ENCODE peak calls at places on chromosome 10, in seven cellular contexts. One of them, this sample, is unnamed. For H3K27me3, the result is how much of the 10 kb centered on the place peaks cover.

GRCh38 chr10:74593470-74593869 is 232.9 kb upstream of the KAT6B start:
- DNase-seq in brain microvascular endothelial cell: peak
- DNase-seq in colonic mucosa: no peak
- DNase-seq in tibial artery: no peak
- DNase-seq in CD8-positive, alpha-beta T cell: no peak
- DNase-seq in uterus: no peak
- DNase-seq in heart left ventricle: no peak
- DNase-seq in this sample: no peak

GRCh38 chr10:68752711-68753110 is 31.7 kb downstream of the CCAR1 start:
- DNase-seq in heart left ventricle: no peak
- DNase-seq in tibial artery: no peak
- DNase-seq in brain microvascular endothelial cell: no peak
- DNase-seq in CD8-positive, alpha-beta T cell: no peak
- DNase-seq in colonic mucosa: no peak
- DNase-seq in uterus: no peak
- DNase-seq in this sample: no peak

GRCh38 chr10:100043796-100044195 is 34.0 kb upstream of the DNMBP start:
- DNase-seq in tibial artery: peak
- DNase-seq in heart left ventricle: peak
- DNase-seq in colonic mucosa: no peak
- DNase-seq in brain microvascular endothelial cell: peak
- DNase-seq in CD8-positive, alpha-beta T cell: no peak
- DNase-seq in uterus: peak
- DNase-seq in this sample: no peak

GRCh38 chr10:113381906-113382562 is 170.8 kb upstream of the HABP2 start:
- DNase-seq in CD8-positive, alpha-beta T cell: peak
- DNase-seq in brain microvascular endothelial cell: peak
- DNase-seq in heart left ventricle: peak
- DNase-seq in uterus: peak
- DNase-seq in colonic mucosa: no peak
- DNase-seq in tibial artery: no peak
- DNase-seq in this sample: no peak

GRCh38 chr10:17113346-17113745 is 16.3 kb downstream of the CUBN start:
- DNase-seq in uterus: no peak
- DNase-seq in CD8-positive, alpha-beta T cell: no peak
- DNase-seq in colonic mucosa: no peak
- DNase-seq in brain microvascular endothelial cell: no peak
- DNase-seq in heart left ventricle: no peak
- DNase-seq in tibial artery: no peak
- DNase-seq in this sample: no peak

GRCh38 chr10:129048513-129048912 is 418.5 kb upstream of the MGMT start:
- DNase-seq in CD8-positive, alpha-beta T cell: no peak
- DNase-seq in heart left ventricle: no peak
- DNase-seq in uterus: no peak
- DNase-seq in tibial artery: no peak
- DNase-seq in brain microvascular endothelial cell: peak
- DNase-seq in colonic mucosa: no peak
- DNase-seq in this sample: no peak

GRCh38 chr10:58998924-58999713 is 177.3 kb upstream of the PHYHIPL start:
- DNase-seq in colonic mucosa: no peak
- DNase-seq in brain microvascular endothelial cell: no peak
- DNase-seq in uterus: peak
- DNase-seq in CD8-positive, alpha-beta T cell: no peak
- DNase-seq in tibial artery: peak
- DNase-seq in heart left ventricle: peak
- DNase-seq in this sample: peak

GRCh38 chr10:70940834-70941568 is 52.6 kb upstream of the PCBD1 start:
- DNase-seq in colonic mucosa: no peak
- DNase-seq in tibial artery: no peak
- DNase-seq in heart left ventricle: peak
- DNase-seq in CD8-positive, alpha-beta T cell: no peak
- DNase-seq in brain microvascular endothelial cell: peak
- DNase-seq in uterus: no peak
- DNase-seq in this sample: peak

GRCh38 chr10:89301231-89301630 is 615 bp upstream of the IFIT2 start:
- DNase-seq in heart left ventricle: no peak
- DNase-seq in brain microvascular endothelial cell: no peak
- DNase-seq in uterus: no peak
- DNase-seq in colonic mucosa: peak
- DNase-seq in tibial artery: peak
- DNase-seq in CD8-positive, alpha-beta T cell: no peak
- DNase-seq in this sample: peak

GRCh38 chr10:46992794-46993552 is 81.7 kb downstream of the PTPN20 start:
- DNase-seq in colonic mucosa: peak
- DNase-seq in heart left ventricle: no peak
- DNase-seq in brain microvascular endothelial cell: peak
- DNase-seq in tibial artery: peak
- DNase-seq in CD8-positive, alpha-beta T cell: no peak
- DNase-seq in uterus: peak
- DNase-seq in this sample: peak

GRCh38 chr10:69014171-69014570 is 25.6 kb downstream of the KIFBP start:
- DNase-seq in colonic mucosa: no peak
- DNase-seq in heart left ventricle: no peak
- DNase-seq in uterus: no peak
- DNase-seq in brain microvascular endothelial cell: no peak
- DNase-seq in CD8-positive, alpha-beta T cell: no peak
- DNase-seq in tibial artery: no peak
- DNase-seq in this sample: no peak

GRCh38 chr10:28250782-28251181 is 52.1 kb downstream of the MPP7 start:
- DNase-seq in brain microvascular endothelial cell: no peak
- DNase-seq in colonic mucosa: no peak
- DNase-seq in CD8-positive, alpha-beta T cell: no peak
- DNase-seq in heart left ventricle: no peak
- DNase-seq in tibial artery: no peak
- DNase-seq in uterus: no peak
- DNase-seq in this sample: no peak

GRCh38 chr10:69815099-69815498 is 13.4 kb downstream of the COL13A1 start:
- DNase-seq in tibial artery: no peak
- DNase-seq in heart left ventricle: no peak
- DNase-seq in uterus: no peak
- DNase-seq in colonic mucosa: no peak
- DNase-seq in CD8-positive, alpha-beta T cell: no peak
- DNase-seq in brain microvascular endothelial cell: no peak
- DNase-seq in this sample: no peak

GRCh38 chr10:110207805-110208613 is 604 bp downstream of the MXI1 start:
- DNase-seq in heart left ventricle: peak
- DNase-seq in uterus: peak
- DNase-seq in colonic mucosa: peak
- DNase-seq in brain microvascular endothelial cell: no peak
- DNase-seq in CD8-positive, alpha-beta T cell: peak
- DNase-seq in tibial artery: peak
- DNase-seq in this sample: peak

GRCh38 chr10:29370612-29371092 is 81.8 kb downstream of the LYZL1 start:
- DNase-seq in uterus: no peak
- DNase-seq in colonic mucosa: no peak
- DNase-seq in tibial artery: no peak
- DNase-seq in CD8-positive, alpha-beta T cell: no peak
- DNase-seq in brain microvascular endothelial cell: no peak
- DNase-seq in heart left ventricle: no peak
- DNase-seq in this sample: no peak

GRCh38 chr10:130957423-130957822 is 354.1 kb downstream of the TCERG1L start:
- DNase-seq in heart left ventricle: no peak
- DNase-seq in brain microvascular endothelial cell: no peak
- DNase-seq in uterus: no peak
- DNase-seq in CD8-positive, alpha-beta T cell: no peak
- DNase-seq in colonic mucosa: no peak
- DNase-seq in tibial artery: no peak
- DNase-seq in this sample: no peak

GRCh38 chr10:24466616-24466949 is 257.1 kb downstream of the ARHGAP21 start:
- DNase-seq in heart left ventricle: no peak
- DNase-seq in brain microvascular endothelial cell: no peak
- DNase-seq in colonic mucosa: no peak
- DNase-seq in uterus: no peak
- DNase-seq in tibial artery: no peak
- DNase-seq in CD8-positive, alpha-beta T cell: no peak
- DNase-seq in this sample: no peak

GRCh38 chr10:46223064-46223480 is 63.7 kb upstream of the ANTXRL start:
- DNase-seq in brain microvascular endothelial cell: no peak
- DNase-seq in CD8-positive, alpha-beta T cell: peak
- DNase-seq in colonic mucosa: peak
- DNase-seq in tibial artery: no peak
- DNase-seq in heart left ventricle: no peak
- DNase-seq in uterus: no peak
- DNase-seq in this sample: peak

GRCh38 chr10:27819781-27820531 is 74.3 kb upstream of the MKX start:
- DNase-seq in heart left ventricle: peak
- DNase-seq in tibial artery: no peak
- DNase-seq in colonic mucosa: no peak
- DNase-seq in brain microvascular endothelial cell: peak
- DNase-seq in CD8-positive, alpha-beta T cell: no peak
- DNase-seq in uterus: no peak
- DNase-seq in this sample: no peak

GRCh38 chr10:63103971-63104409 is 29.1 kb upstream of the NRBF2 start:
- DNase-seq in tibial artery: no peak
- DNase-seq in colonic mucosa: no peak
- DNase-seq in brain microvascular endothelial cell: no peak
- DNase-seq in CD8-positive, alpha-beta T cell: no peak
- DNase-seq in uterus: no peak
- DNase-seq in heart left ventricle: no peak
- DNase-seq in this sample: no peak

GRCh38 chr10:80670774-80671173 is 133.1 kb downstream of the SH2D4B start:
- DNase-seq in uterus: no peak
- DNase-seq in colonic mucosa: no peak
- DNase-seq in tibial artery: no peak
- DNase-seq in CD8-positive, alpha-beta T cell: no peak
- DNase-seq in heart left ventricle: no peak
- DNase-seq in brain microvascular endothelial cell: no peak
- DNase-seq in this sample: no peak

GRCh38 chr10:17354781-17355180 is 99.6 kb downstream of the ST8SIA6 start:
- DNase-seq in brain microvascular endothelial cell: no peak
- DNase-seq in heart left ventricle: no peak
- DNase-seq in uterus: no peak
- DNase-seq in tibial artery: no peak
- DNase-seq in CD8-positive, alpha-beta T cell: no peak
- DNase-seq in colonic mucosa: no peak
- DNase-seq in this sample: no peak

GRCh38 chr10:69278446-69278963 is at the start of gene HK1:
- DNase-seq in colonic mucosa: no peak
- DNase-seq in uterus: no peak
- DNase-seq in brain microvascular endothelial cell: peak
- DNase-seq in tibial artery: peak
- DNase-seq in heart left ventricle: peak
- DNase-seq in CD8-positive, alpha-beta T cell: no peak
- DNase-seq in this sample: peak

GRCh38 chr10:102826148-102826796 is 10.9 kb downstream of the CYP17A1 start:
- DNase-seq in uterus: no peak
- DNase-seq in CD8-positive, alpha-beta T cell: no peak
- DNase-seq in heart left ventricle: no peak
- DNase-seq in colonic mucosa: no peak
- DNase-seq in brain microvascular endothelial cell: no peak
- DNase-seq in tibial artery: no peak
- DNase-seq in this sample: no peak
- H3K4me3 ChIP-seq in uterus: no peak
- H3K4me3 ChIP-seq in CD8-positive, alpha-beta T cell: no peak
- H3K4me3 ChIP-seq in heart left ventricle: no peak
- H3K4me3 ChIP-seq in colonic mucosa: no peak
- H3K4me3 ChIP-seq in brain microvascular endothelial cell: no peak
- H3K4me3 ChIP-seq in tibial artery: no peak
- H3K4me3 ChIP-seq in this sample: no peak

DNA sequence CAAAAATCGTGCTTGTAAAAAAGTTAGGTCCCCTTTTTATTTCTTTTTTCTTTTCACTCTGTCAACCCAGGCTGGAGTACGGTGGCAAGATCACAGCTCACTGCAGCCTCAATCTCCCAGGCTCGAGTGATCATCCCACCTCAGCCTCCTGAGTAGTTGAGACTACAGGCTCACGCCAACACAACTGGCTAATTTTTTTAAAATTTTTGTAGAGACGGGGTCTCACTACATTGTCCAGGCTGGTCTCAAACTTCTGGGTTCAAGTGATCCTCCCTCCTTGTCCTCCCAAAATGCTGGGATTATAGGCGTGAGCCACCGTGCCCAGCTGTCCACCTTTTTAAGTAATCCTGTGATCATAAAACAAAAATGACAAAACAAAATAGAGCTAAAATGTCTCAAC is 19.4 kb upstream of the ARHGAP12 start:
- DNase-seq in brain microvascular endothelial cell: no peak
- DNase-seq in CD8-positive, alpha-beta T cell: no peak
- DNase-seq in heart left ventricle: no peak
- DNase-seq in tibial artery: no peak
- DNase-seq in uterus: no peak
- DNase-seq in colonic mucosa: no peak
- DNase-seq in this sample: no peak
- H3K27ac ChIP-seq in brain microvascular endothelial cell: peak
- H3K27ac ChIP-seq in CD8-positive, alpha-beta T cell: no peak
- H3K27ac ChIP-seq in heart left ventricle: no peak
- H3K27ac ChIP-seq in tibial artery: peak
- H3K27ac ChIP-seq in uterus: peak
- H3K27ac ChIP-seq in colonic mucosa: peak
- H3K27ac ChIP-seq in this sample: no peak

GRCh38 chr10:92691591-92692084 is 1.9 kb downstream of the HHEX start:
- DNase-seq in colonic mucosa: peak
- DNase-seq in brain microvascular endothelial cell: no peak
- DNase-seq in tibial artery: peak
- DNase-seq in CD8-positive, alpha-beta T cell: no peak
- DNase-seq in uterus: peak
- DNase-seq in heart left ventricle: peak
- DNase-seq in this sample: peak

GRCh38 chr10:92689663-92690210 is at the start of gene HHEX:
- DNase-seq in colonic mucosa: peak
- DNase-seq in brain microvascular endothelial cell: no peak
- DNase-seq in CD8-positive, alpha-beta T cell: peak
- DNase-seq in tibial artery: peak
- DNase-seq in heart left ventricle: peak
- DNase-seq in uterus: no peak
- DNase-seq in this sample: peak

GRCh38 chr10:92691042-92691590 is 1.4 kb downstream of the HHEX start:
- DNase-seq in heart left ventricle: peak
- DNase-seq in CD8-positive, alpha-beta T cell: no peak
- DNase-seq in brain microvascular endothelial cell: no peak
- DNase-seq in uterus: no peak
- DNase-seq in tibial artery: peak
- DNase-seq in colonic mucosa: no peak
- DNase-seq in this sample: peak

GRCh38 chr10:92688927-92689662 is 660 bp upstream of the HHEX start:
- DNase-seq in tibial artery: peak
- DNase-seq in CD8-positive, alpha-beta T cell: no peak
- DNase-seq in heart left ventricle: peak
- DNase-seq in uterus: peak
- DNase-seq in brain microvascular endothelial cell: peak
- DNase-seq in colonic mucosa: peak
- DNase-seq in this sample: peak

GRCh38 chr10:92690211-92691041 is 671 bp downstream of the HHEX start:
- DNase-seq in CD8-positive, alpha-beta T cell: peak
- DNase-seq in colonic mucosa: peak
- DNase-seq in uterus: peak
- DNase-seq in tibial artery: peak
- DNase-seq in heart left ventricle: peak
- DNase-seq in brain microvascular endothelial cell: peak
- DNase-seq in this sample: peak
- H3K27me3 ChIP-seq in CD8-positive, alpha-beta T cell: under half
- H3K27me3 ChIP-seq in colonic mucosa: under half
- H3K27me3 ChIP-seq in uterus: under half
- H3K27me3 ChIP-seq in tibial artery: under half
- H3K27me3 ChIP-seq in heart left ventricle: under half
- H3K27me3 ChIP-seq in brain microvascular endothelial cell: under half
- H3K27me3 ChIP-seq in this sample: under half

GRCh38 chr10:48466611-48467240 is 138.1 kb downstream of the ARHGAP22 start:
- DNase-seq in CD8-positive, alpha-beta T cell: no peak
- DNase-seq in uterus: peak
- DNase-seq in brain microvascular endothelial cell: no peak
- DNase-seq in heart left ventricle: no peak
- DNase-seq in tibial artery: no peak
- DNase-seq in colonic mucosa: peak
- DNase-seq in this sample: peak
- H3K4me3 ChIP-seq in CD8-positive, alpha-beta T cell: no peak
- H3K4me3 ChIP-seq in uterus: no peak
- H3K4me3 ChIP-seq in brain microvascular endothelial cell: peak
- H3K4me3 ChIP-seq in heart left ventricle: no peak
- H3K4me3 ChIP-seq in tibial artery: no peak
- H3K4me3 ChIP-seq in colonic mucosa: no peak
- H3K4me3 ChIP-seq in this sample: no peak

This sample was measured in testis.